ENCODE peak calls at places on chromosomes 3 and 15, in four cellular contexts. W is GM12891, I is GM12878, E is HL-60. B is an unnamed sample.
A peak's percentile ranks its signal among the peaks of the same experiment; 100 is the strongest.

GRCh38 chr15:77487479-77487861 is 66.8 kb downstream of the HMG20A start:
- DNase-seq in I (no peak), E (no peak), W (no peak), B (no peak)

GRCh38 chr15:85793641-85794597 is 806 bp downstream of the KLHL25 start:
- DNase-seq in E (peak; percentile 10), W (no peak), I (no peak), B (no peak)

GRCh38 chr3:195548496-195548895 is 5.4 kb upstream of the PPP1R2 start:
- DNase-seq in E (no peak), I (no peak), W (no peak), B (no peak)

GRCh38 chr15:62115847-62116246 is 49.1 kb downstream of the C2CD4A start:
- DNase-seq in E (no peak), I (no peak), W (no peak), B (no peak)

GRCh38 chr3:73623996-73624362 is 762 bp downstream of the PDZRN3 start:
- DNase-seq in I (no peak), E (no peak), W (no peak), B (no peak)

GRCh38 chr3:146166450-146167222 is 5.7 kb upstream of the PLOD2 start:
- DNase-seq in I (no peak), W (no peak), E (no peak), B (no peak)

GRCh38 chr3:147518465-147518864 is 109.3 kb downstream of the ZIC1 start:
- DNase-seq in W (no peak), I (no peak), E (no peak), B (no peak)

GRCh38 chr15:100898661-100899462 is 19.2 kb downstream of the ALDH1A3 start:
- DNase-seq in I (no peak), E (no peak), W (no peak), B (no peak)

GRCh38 chr15:60592386-60593339 is 113.7 kb upstream of the ICE2 start:
- DNase-seq in E (peak; percentile 21), I (no peak), W (peak; percentile 66), B (peak; percentile 54)

GRCh38 chr3:12557472-12558105 is 702 bp downstream of the MKRN2 start:
- DNase-seq in W (no peak), I (no peak), E (peak; percentile 57), B (peak; percentile 41)

GRCh38 chr3:59502806-59503205 is 453.0 kb upstream of the CFAP20DC start:
- DNase-seq in W (no peak), I (no peak), E (no peak), B (no peak)

GRCh38 chr3:150414273-150414672 is 6.2 kb downstream of the TSC22D2 start:
- DNase-seq in W (no peak), I (no peak), E (no peak), B (no peak)

GRCh38 chr15:40782609-40783227 is 12.9 kb downstream of the C15orf62 start:
- DNase-seq in E (peak; percentile 71), W (peak; percentile 64), I (no peak), B (peak; percentile 70)

GRCh38 chr15:94206463-94207167 is 24.7 kb upstream of the MCTP2 start:
- DNase-seq in I (no peak), E (peak; percentile 94), W (no peak), B (no peak)
- TF ChIP-seq SPI1 in I (no peak), E (no peak), W (no peak), B (no peak)

GRCh38 chr3:5188419-5189405 is 1.2 kb downstream of the EDEM1 start:
- DNase-seq in W (no peak), E (peak; percentile 73), I (no peak), B (peak; percentile 78)
- TF ChIP-seq SPI1 in W (no peak), E (no peak), I (no peak), B (no peak)

DNA sequence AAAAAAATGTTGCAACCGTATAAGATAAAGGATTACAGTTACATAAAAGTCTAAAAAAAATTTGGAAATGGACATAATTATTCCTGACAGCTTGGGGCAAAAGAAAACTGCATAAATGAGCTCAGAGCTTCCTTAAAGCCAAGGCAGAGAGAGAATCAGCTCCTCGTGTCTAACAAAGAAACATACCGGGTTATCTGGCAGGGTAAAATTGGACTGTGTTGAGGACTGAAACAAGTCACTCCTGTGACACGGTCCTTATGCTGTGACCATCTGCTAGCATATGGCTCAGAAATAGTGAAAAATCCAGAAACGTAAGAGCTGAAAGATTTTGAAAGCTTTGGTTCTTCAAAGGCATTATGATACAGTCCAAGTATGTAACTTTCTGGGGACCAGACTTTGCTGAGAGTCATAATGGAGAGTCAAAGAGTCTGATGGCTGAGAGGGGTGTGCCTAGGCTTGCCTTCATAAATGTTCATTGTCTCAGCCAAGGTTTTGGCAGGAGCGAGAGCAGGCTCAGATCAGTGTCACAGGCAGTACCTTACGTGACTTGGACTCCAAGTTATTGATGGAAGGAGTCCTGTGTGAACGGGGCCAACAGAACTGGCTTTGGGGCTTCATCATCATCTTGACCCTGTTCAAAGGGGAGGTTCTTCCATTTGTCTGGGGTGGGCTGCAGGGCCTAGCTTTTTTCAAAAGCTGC is 12.5 kb downstream of the MAP6D1 start:
- DNase-seq in W (no peak), I (no peak), E (no peak), B (no peak)
- TF ChIP-seq SPI1 in W (no peak), I (no peak), E (no peak), B (no peak)

DNA sequence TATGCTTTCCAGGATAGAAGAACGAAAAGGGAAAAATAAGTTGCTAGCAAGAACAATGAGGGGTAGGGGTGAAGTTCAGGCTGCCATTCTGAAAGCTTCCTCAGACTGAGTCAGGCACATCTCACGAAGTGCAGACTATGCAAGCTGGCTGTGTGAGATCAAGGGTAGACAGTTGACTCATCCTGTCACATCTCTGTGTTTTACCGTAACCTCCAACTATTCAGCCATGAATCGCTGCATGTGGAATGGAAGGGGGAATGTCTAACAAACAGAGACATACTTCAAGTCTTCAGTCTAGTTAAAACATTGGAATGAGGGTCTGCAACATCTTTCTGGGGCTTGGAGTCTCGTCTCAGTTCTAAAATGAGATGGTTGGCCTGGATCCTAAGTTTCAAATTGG is 25.9 kb downstream of the AGTR1 start:
- DNase-seq in I (no peak), W (no peak), E (no peak), B (no peak)
- TF ChIP-seq SPI1 in I (no peak), W (no peak), E (no peak), B (no peak)